ENCODE peak calls at places on chromosome 4, in four cellular contexts. H is mucosa of descending colon, O is mesenchymal stem cell, Z is RWPE2. A is an unnamed sample. For H3K4me1 and H3K9me3, the result is how much of the 10 kb centered on the place peaks cover.

GRCh38 chr4:16577177-16577576 is 321.3 kb downstream of the LDB2 start:
- DNase-seq in H (no peak), O (no peak), Z (no peak), A (no peak)

GRCh38 chr4:132587626-132588025 is 561.5 kb upstream of the PCDH10 start:
- DNase-seq in Z (no peak), H (no peak), O (no peak), A (no peak)

GRCh38 chr4:146957252-146957651 is 11.6 kb upstream of the TTC29 start:
- DNase-seq in H (no peak), Z (peak), O (peak), A (no peak)

GRCh38 chr4:187478292-187479205 is 517.0 kb upstream of the ZFP42 start:
- DNase-seq in H (no peak), Z (no peak), O (peak), A (no peak)

GRCh38 chr4:67687639-67688038 is 13.3 kb downstream of the UBA6 start:
- DNase-seq in O (peak), Z (no peak), H (no peak), A (no peak)

GRCh38 chr4:165879581-165879980 is 6.5 kb downstream of the TLL1 start:
- DNase-seq in O (no peak), Z (no peak), H (no peak), A (no peak)

GRCh38 chr4:148293571-148293970 is 148.6 kb downstream of the NR3C2 start:
- DNase-seq in O (no peak), Z (no peak), H (no peak), A (no peak)

GRCh38 chr4:105622269-105622668 is 69.8 kb downstream of the ARHGEF38 start:
- DNase-seq in O (peak), H (no peak), Z (no peak), A (no peak)

GRCh38 chr4:166169111-166169510 is 296.1 kb downstream of the TLL1 start:
- DNase-seq in O (peak), Z (no peak), H (no peak), A (no peak)

GRCh38 chr4:87530868-87531267 is 1.7 kb upstream of the SPARCL1 start:
- DNase-seq in H (no peak), O (no peak), Z (no peak), A (no peak)

GRCh38 chr4:20126906-20127305 is 124.8 kb upstream of the SLIT2 start:
- DNase-seq in O (no peak), H (no peak), Z (no peak), A (no peak)

GRCh38 chr4:24244663-24245519 is 339.5 kb downstream of the DHX15 start:
- DNase-seq in H (no peak), Z (no peak), O (peak), A (no peak)

GRCh38 chr4:72313121-72313520 is 255.9 kb downstream of the ADAMTS3 start:
- DNase-seq in O (no peak), Z (no peak), H (no peak), A (no peak)

GRCh38 chr4:53821179-53821851 is 230.0 kb upstream of the LNX1 start:
- DNase-seq in Z (no peak), H (no peak), O (no peak), A (no peak)

GRCh38 chr4:137310593-137311490 is 221.5 kb downstream of the PCDH18 start:
- DNase-seq in Z (no peak), O (peak), H (no peak), A (no peak)

DNA sequence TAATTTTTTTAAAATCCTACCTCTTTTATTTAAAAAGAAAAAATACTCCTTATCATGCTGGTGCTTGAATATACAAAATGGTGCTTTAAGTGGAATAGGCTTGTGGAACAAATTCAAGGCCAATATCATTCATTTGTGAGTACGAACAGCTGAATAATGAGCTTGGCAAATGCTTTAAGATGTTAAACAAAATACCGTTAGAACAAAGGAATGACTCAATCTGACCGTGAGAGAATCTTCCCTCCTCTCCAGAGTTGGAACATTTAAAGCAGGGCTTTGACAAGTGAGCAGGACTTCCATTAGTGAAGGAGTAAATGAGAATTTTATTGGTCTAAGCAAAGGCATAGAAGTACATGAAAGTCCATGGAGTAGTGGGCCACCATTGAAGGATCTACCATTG is 74.5 kb downstream of the DCLK2 start:
- DNase-seq in Z (no peak), H (no peak), O (no peak), A (no peak)
- H3K4me1 ChIP-seq in Z (under half), H (under half), O (under half), A (under half)

DNA sequence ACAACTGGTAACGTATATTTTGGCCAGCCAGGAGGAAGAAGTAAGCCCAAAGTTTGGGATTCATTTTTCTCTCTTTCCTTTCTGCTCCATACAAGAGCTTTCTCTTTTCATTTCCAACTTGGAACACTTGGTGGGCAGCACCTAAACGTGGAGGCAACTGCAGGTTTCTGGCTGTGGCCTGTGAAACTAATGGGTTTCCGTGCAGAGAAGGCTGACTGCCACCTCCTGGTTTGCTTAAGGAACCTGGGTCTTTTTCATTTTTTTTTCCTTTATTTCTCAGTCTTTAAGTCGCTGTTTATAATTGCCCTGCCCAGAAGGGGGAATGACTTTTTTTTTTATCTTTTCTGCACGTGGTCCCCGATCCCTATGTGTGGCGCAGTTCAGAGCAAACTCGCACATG is 15.4 kb downstream of the ZNF718 start:
- DNase-seq in H (no peak), O (no peak), Z (no peak), A (no peak)
- H3K9me3 ChIP-seq in H (half or more), O (half or more), Z (half or more), A (half or more)

DNA sequence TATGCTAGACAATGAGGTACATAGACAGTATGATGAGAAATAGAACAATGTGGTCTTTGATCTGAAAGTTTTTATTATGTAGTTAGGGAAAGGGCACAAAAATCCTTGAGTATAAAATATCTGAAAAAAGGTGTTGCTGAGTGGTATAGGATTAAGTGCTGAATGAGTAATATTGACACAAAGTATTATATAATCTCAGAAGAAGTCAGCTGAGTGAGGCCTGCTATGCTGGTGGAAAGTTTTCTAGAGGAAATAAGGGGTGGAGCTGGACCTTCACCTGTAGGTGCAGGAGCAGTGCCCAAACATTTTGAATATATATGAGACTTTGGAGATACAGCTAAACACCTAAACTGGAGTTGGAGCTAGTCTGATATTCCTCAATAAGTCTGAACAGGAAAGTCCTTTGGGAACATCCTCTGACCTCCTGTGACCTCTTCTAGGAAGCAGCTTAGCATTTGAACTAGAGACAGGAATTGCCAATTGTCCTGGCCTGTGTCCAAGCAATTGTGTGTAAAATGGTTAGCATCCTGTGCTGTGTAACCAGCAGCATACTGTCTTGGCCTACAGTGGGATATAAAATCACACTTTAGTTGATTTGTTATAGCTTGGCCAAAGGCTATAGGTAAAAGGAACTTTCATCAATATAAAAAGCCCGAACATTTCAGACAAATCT is 285.3 kb downstream of the ANKRD50 start:
- DNase-seq in H (no peak), Z (no peak), O (no peak), A (no peak)
- H3K4me1 ChIP-seq in H (under half), Z (half or more), O (under half), A (under half)

DNA sequence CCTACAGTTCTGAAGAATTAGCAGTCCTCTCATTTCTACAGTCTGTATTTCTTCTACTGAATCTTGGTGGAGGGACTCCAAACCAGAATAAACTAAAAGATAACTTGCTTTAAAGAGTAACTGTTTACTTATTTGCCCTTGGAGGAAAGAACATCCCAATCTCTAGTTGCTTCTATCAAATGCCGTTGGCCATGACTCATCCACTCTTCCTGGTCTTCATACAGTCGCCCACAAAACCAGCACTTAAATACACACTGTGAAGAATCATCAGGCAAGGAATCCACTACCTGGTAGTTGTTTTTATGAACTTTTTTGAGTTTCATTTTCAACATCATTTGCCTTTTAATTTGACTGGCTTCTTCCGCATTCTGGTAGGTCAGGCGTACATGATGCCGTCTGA is 14.2 kb downstream of the ZNF518B start:
- DNase-seq in O (peak), H (no peak), Z (no peak), A (no peak)
- H3K9me3 ChIP-seq in O (under half), H (half or more), Z (under half), A (under half)

GRCh38 chr4:6632125-6632524 is 8.4 kb upstream of the MRFAP1 start:
- DNase-seq in O (no peak), Z (no peak), H (no peak), A (no peak)
- H3K4me1 ChIP-seq in O (under half), Z (under half), H (under half), A (under half)

DNA sequence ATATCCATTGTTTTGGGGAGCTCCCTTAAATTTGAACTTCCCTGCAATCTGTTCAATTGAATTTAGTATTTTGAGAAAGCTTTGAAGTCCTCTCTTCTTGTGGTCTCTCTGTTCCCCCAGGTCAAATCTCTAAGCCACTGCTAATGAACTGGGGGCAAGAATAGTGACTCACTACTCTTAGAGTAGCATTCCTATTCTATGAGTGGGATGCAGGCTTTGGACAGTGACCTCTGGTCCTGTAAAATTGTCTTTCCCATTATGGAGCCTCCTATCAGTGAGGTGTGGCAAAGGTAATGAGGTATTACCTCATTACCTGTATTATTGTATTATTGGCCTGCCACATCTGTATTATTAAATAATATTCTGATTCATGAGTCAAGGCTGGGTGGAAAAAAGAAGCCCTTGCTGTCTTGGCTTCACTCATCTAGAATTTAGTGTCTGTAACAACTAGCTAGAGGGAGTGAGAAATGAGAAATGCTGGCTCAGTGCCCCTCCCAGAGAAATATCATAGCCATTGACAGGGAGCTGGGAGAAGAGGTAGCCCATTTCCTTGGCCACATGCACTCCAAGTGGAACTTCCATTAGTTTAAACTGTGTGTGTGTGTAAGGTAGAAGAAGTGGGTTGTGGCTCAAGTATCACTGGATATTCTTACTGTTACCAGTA is 393.9 kb upstream of the CTSO start:
- DNase-seq in H (no peak), Z (no peak), O (peak), A (no peak)
- H3K9me3 ChIP-seq in H (under half), Z (under half), O (under half), A (under half)

DNA sequence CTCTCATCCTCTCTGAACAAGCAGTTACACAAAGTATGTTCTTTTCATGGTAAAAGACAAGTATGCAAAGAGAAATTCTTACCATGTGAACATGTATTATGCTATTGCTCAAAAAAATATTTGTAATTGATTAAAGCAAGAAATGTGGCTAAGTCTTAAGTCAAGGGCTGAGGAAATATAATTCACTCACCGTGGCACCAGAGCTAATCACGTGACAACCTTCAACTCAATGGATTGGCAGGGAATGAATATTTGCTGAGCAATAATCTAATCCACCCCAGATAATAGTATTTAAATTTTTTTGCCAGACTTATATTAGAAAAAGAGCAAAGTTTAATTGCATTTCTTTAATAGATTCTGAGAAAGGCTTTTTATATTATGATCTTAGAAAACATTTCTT is 310.2 kb downstream of the HS3ST1 start:
- DNase-seq in O (no peak), Z (no peak), H (no peak), A (no peak)
- H3K4me1 ChIP-seq in O (under half), Z (under half), H (under half), A (under half)

GRCh38 chr4:18247189-18247588 is 225.6 kb upstream of the LCORL start:
- DNase-seq in H (no peak), O (no peak), Z (no peak), A (no peak)

GRCh38 chr4:18241744-18242143 is 220.2 kb upstream of the LCORL start:
- DNase-seq in H (no peak), O (no peak), Z (no peak), A (no peak)
- H3K9me3 ChIP-seq in H (under half), O (under half), Z (under half), A (under half)

GRCh38 chr4:8539661-8540060 is 40.5 kb upstream of the GPR78 start:
- DNase-seq in Z (peak), O (no peak), H (no peak), A (no peak)

GRCh38 chr4:8540586-8540985 is 39.6 kb upstream of the GPR78 start:
- DNase-seq in Z (no peak), O (no peak), H (no peak), A (no peak)

GRCh38 chr4:8540072-8540471 is 40.1 kb upstream of the GPR78 start:
- DNase-seq in H (no peak), Z (no peak), O (no peak), A (no peak)

GRCh38 chr4:8538076-8538702 is 42.0 kb upstream of the GPR78 start:
- DNase-seq in O (no peak), Z (peak), H (no peak), A (no peak)

DNA sequence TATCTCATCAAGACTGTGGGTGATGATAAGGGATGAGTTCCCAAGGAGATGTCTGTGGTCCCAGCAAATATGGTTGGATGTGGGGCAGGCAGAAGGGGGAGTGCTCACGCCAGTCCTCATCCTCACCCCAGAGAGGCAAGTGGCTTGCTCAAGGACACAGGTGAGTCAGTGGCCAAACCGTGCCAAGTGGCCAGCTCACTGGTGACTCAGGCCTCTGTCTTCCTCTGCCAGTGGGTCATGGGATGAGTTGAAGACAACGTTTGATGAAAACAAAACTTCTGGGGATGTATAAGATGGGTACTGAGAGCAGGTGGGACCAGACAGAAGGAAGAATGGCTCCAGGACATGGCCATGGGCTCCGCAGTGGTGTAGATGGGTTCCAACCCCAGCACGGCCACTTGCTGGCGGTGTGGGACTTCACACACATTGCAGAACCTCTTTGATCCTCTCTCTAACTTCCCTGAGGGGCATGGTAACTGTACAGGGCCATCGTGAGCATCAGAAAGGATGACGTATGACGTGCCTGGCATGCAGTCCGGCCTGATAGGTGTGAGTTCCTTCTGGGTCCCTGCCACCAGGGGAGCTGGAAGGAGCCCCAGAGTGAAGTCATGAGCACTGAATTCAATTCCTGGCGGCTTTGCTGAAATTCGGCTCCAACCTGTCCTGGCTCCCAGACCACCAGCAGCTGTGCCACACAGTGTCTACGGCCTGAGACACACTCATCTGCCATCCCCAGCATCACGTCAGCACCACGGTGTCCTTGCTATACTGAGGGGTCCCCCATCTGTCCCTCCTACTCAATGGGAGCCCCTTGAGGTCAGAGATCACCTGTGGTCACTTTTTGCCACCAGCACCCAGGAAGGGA is 41.3 kb upstream of the GPR78 start:
- DNase-seq in H (no peak), Z (peak), O (peak), A (no peak)
- H3K4me1 ChIP-seq in H (under half), Z (under half), O (under half), A (under half)

DNA sequence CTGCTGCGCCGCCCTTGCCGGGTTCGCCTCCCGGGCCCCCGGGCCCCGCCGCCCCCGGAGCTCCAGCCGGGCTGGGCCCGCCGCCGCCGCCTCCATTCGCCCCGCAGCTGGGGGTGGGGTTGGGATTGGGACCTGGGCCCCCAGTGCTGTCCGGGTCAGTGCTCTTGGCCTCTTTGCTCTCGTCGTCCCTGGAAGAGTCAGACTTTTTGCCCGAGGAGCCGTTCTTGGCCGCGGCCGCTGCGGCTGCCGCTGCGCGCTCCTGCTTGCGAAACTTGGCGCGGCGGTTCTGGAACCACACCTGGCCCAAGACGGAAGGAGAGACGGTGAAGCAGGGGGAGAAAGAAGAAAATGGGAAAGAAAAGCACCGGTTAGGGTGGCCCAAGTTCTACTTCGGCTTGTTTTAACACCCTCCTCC is 2.5 kb downstream of the PHOX2B start:
- DNase-seq in O (no peak), Z (no peak), H (no peak), A (no peak)
- H3K9me3 ChIP-seq in O (under half), Z (under half), H (under half), A (under half)